ENCODE peak calls at places on chromosomes 2 and 18, in four cellular contexts. One of them, this sample, is unnamed.

GRCh38 chr18:11377766-11378540 is 228.6 kb upstream of the PIEZO2 start:
- DNase-seq in K562: no peak
- DNase-seq in HepG2: no peak
- DNase-seq in GM12878: no peak
- DNase-seq in this sample: no peak

GRCh38 chr2:70354264-70354949 is 52.5 kb upstream of the FAM136A start:
- DNase-seq in K562: no peak
- DNase-seq in HepG2: no peak
- DNase-seq in GM12878: no peak
- DNase-seq in this sample: no peak

GRCh38 chr18:35085450-35086032 is 44.3 kb downstream of the MAPRE2 start:
- DNase-seq in K562: no peak
- DNase-seq in HepG2: peak; percentile 82
- DNase-seq in GM12878: no peak
- DNase-seq in this sample: no peak

GRCh38 chr2:149860276-149860921 is 272.8 kb upstream of the MMADHC start:
- DNase-seq in K562: no peak
- DNase-seq in HepG2: peak; percentile 39
- DNase-seq in GM12878: no peak
- DNase-seq in this sample: no peak

GRCh38 chr2:101843471-101843870 is 146.0 kb downstream of the MAP4K4 start:
- DNase-seq in K562: no peak
- DNase-seq in HepG2: no peak
- DNase-seq in GM12878: no peak
- DNase-seq in this sample: no peak

GRCh38 chr2:49532702-49533101 is 378.4 kb upstream of the FSHR start:
- DNase-seq in K562: no peak
- DNase-seq in HepG2: no peak
- DNase-seq in GM12878: no peak
- DNase-seq in this sample: no peak

GRCh38 chr2:237868631-237869356 is 9.4 kb downstream of the RAMP1 start:
- DNase-seq in K562: no peak
- DNase-seq in HepG2: no peak
- DNase-seq in GM12878: no peak
- DNase-seq in this sample: no peak

GRCh38 chr2:119064567-119064966 is 94.0 kb downstream of the C1QL2 start:
- DNase-seq in K562: no peak
- DNase-seq in HepG2: no peak
- DNase-seq in GM12878: no peak
- DNase-seq in this sample: no peak

GRCh38 chr2:68420254-68420910 is 46.7 kb downstream of the FBXO48 start:
- DNase-seq in K562: peak; percentile 57
- DNase-seq in HepG2: no peak
- DNase-seq in GM12878: no peak
- DNase-seq in this sample: no peak

GRCh38 chr2:230067990-230068657 is 600 bp downstream of the SLC16A14 start:
- DNase-seq in K562: no peak
- DNase-seq in HepG2: no peak
- DNase-seq in GM12878: no peak
- DNase-seq in this sample: peak; percentile 7

GRCh38 chr2:196601430-196602306 is 37.8 kb upstream of the CCDC150 start:
- DNase-seq in K562: peak; percentile 67
- DNase-seq in HepG2: no peak
- DNase-seq in GM12878: no peak
- DNase-seq in this sample: peak; percentile 93

GRCh38 chr2:200408428-200409311 is 101.2 kb downstream of the KCTD18 start:
- DNase-seq in K562: peak; percentile 48
- DNase-seq in HepG2: peak; percentile 52
- DNase-seq in GM12878: no peak
- DNase-seq in this sample: peak; percentile 72

GRCh38 chr2:105426626-105427292 is 27.9 kb upstream of the FHL2 start:
- DNase-seq in K562: peak; percentile 50
- DNase-seq in HepG2: no peak
- DNase-seq in GM12878: no peak
- DNase-seq in this sample: no peak

GRCh38 chr2:232872826-232873225 is 2.8 kb downstream of the SNORC start:
- DNase-seq in K562: no peak
- DNase-seq in HepG2: no peak
- DNase-seq in GM12878: no peak
- DNase-seq in this sample: no peak

GRCh38 chr2:144479659-144480058 is 40.3 kb downstream of the ZEB2 start:
- DNase-seq in K562: no peak
- DNase-seq in HepG2: no peak
- DNase-seq in GM12878: no peak
- DNase-seq in this sample: no peak

GRCh38 chr2:203379156-203379555 is 51.0 kb downstream of the ABI2 start:
- DNase-seq in K562: no peak
- DNase-seq in HepG2: peak; percentile 22
- DNase-seq in GM12878: no peak
- DNase-seq in this sample: no peak

GRCh38 chr2:40096360-40096759 is 317.3 kb upstream of the THUMPD2 start:
- DNase-seq in K562: no peak
- DNase-seq in HepG2: no peak
- DNase-seq in GM12878: no peak
- DNase-seq in this sample: peak; percentile 44

GRCh38 chr2:72895759-72896281 is 8.6 kb downstream of the SPR start:
- DNase-seq in K562: no peak
- DNase-seq in HepG2: no peak
- DNase-seq in GM12878: no peak
- DNase-seq in this sample: no peak

GRCh38 chr2:103167599-103167998 is 405.8 kb downstream of the TMEM182 start:
- DNase-seq in K562: no peak
- DNase-seq in HepG2: no peak
- DNase-seq in GM12878: no peak
- DNase-seq in this sample: no peak

GRCh38 chr2:88350262-88350640 is 102.2 kb downstream of the FOXI3 start:
- DNase-seq in K562: no peak
- DNase-seq in HepG2: no peak
- DNase-seq in GM12878: no peak
- DNase-seq in this sample: no peak

GRCh38 chr2:71500426-71501079 is 47.2 kb downstream of the DYSF start:
- DNase-seq in K562: no peak
- DNase-seq in HepG2: no peak
- DNase-seq in GM12878: no peak
- DNase-seq in this sample: no peak

GRCh38 chr2:134148843-134149472 is 104.9 kb upstream of the MGAT5 start:
- DNase-seq in K562: peak; percentile 69
- DNase-seq in HepG2: no peak
- DNase-seq in GM12878: no peak
- DNase-seq in this sample: no peak
- TF ChIP-seq POLR2AphosphoS2 in K562: no peak
- TF ChIP-seq POLR2AphosphoS2 in HepG2: no peak
- TF ChIP-seq POLR2AphosphoS2 in GM12878: no peak
- TF ChIP-seq POLR2AphosphoS2 in this sample: no peak

GRCh38 chr18:58102875-58103274 is 58.8 kb downstream of the NEDD4L start:
- DNase-seq in K562: no peak
- DNase-seq in HepG2: peak; percentile 66
- DNase-seq in GM12878: no peak
- DNase-seq in this sample: no peak

GRCh38 chr18:58104071-58104470 is 60.0 kb downstream of the NEDD4L start:
- DNase-seq in K562: no peak
- DNase-seq in HepG2: no peak
- DNase-seq in GM12878: no peak
- DNase-seq in this sample: no peak

GRCh38 chr18:58102020-58102419 is 58.0 kb downstream of the NEDD4L start:
- DNase-seq in K562: no peak
- DNase-seq in HepG2: no peak
- DNase-seq in GM12878: no peak
- DNase-seq in this sample: no peak

GRCh38 chr18:58105206-58105907 is 61.3 kb downstream of the NEDD4L start:
- DNase-seq in K562: no peak
- DNase-seq in HepG2: no peak
- DNase-seq in GM12878: no peak
- DNase-seq in this sample: no peak

GRCh38 chr18:58103339-58103930 is 59.4 kb downstream of the NEDD4L start:
- DNase-seq in K562: no peak
- DNase-seq in HepG2: no peak
- DNase-seq in GM12878: no peak
- DNase-seq in this sample: no peak
- TF ChIP-seq RFX5 in K562: no peak
- TF ChIP-seq RFX5 in HepG2: no peak
- TF ChIP-seq RFX5 in GM12878: no peak
- TF ChIP-seq RFX5 in this sample: no peak

DNA sequence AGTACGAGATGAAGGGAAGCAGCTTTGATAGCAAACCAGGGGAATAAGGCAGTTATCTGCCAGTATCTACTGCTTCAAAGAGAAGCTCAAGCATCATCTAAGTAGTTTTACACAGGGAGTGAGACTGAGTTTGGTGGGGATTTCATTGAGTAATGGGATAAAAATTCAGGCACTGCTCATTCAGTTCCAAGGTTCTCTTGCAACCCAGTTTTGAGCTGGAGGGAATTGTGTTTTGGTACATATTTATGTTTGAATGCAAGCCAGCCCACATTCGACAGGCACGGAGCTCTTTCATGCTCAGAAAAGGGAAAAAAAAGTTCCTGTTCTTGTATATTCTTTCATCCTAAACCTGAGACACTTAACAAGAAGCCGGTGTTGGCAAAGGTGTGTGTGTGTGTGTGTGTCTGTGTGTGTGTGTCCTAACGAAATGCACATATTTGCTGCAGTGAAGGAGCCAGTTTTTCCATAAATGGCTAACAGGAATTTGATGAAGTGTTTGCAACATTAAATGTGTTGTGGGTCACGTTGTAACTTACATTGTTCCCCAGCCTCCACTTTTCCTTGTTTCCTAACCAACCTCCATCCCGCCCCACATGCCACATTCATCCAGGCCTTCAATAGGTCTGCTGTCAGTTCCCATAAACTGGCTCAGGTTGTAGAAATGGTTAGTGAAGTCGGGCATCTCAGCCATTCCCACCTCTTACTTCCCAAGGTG is 311.1 kb downstream of the TXNL1 start:
- DNase-seq in K562: no peak
- DNase-seq in HepG2: no peak
- DNase-seq in GM12878: no peak
- DNase-seq in this sample: no peak
- TF ChIP-seq POLR2AphosphoS2 in K562: no peak
- TF ChIP-seq POLR2AphosphoS2 in HepG2: no peak
- TF ChIP-seq POLR2AphosphoS2 in GM12878: no peak
- TF ChIP-seq POLR2AphosphoS2 in this sample: no peak

DNA sequence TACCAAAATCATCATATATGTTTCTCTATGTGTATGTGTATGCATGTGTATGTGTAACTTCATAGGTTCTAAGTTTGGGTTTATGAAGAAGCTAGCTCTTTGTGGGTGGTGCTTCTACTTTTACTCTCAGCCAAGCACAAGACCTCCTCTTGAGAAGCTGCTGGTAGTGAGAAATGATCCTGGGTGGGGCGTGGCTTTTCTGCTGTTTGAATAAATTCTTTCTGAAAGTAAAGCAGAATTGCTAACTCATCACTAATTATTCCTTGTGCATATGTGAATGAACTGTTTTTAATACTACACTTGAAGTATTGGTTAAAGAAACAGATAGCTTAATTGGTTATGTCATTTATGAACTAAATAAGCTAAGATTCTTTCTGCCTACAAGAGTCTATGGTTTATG is 7.6 kb upstream of the GAREM1 start:
- DNase-seq in K562: no peak
- DNase-seq in HepG2: no peak
- DNase-seq in GM12878: no peak
- DNase-seq in this sample: no peak
- TF ChIP-seq RFX5 in K562: no peak
- TF ChIP-seq RFX5 in HepG2: no peak
- TF ChIP-seq RFX5 in GM12878: no peak
- TF ChIP-seq RFX5 in this sample: no peak

DNA sequence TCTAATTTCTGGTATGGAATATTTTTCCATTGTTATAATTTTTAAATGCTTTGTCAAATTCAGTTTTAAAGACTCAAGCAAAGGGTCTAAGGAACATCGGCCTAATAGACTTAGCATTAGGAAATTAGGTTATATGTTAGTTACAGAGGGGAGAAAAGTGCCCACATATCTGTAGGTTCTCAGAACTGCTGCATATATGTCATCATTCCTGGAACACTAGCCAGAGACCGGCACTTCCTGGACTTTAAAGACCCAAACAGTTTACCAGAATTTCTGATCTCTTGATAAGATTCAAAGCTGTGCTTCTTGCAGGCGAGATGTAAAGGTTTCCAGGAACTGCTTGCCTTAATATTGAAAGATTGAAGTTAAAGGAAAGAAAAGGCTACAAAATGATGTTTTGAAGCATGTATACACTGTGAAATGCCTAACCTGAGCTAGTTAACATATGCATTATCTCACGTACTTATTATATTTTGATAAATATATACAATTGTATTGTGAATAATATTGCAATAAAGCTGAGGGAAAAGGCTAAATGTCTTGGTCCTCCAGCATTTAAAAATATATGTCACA is 993.6 kb downstream of the LRP1B start:
- DNase-seq in K562: peak; percentile 31
- DNase-seq in HepG2: no peak
- DNase-seq in GM12878: no peak
- DNase-seq in this sample: no peak
- TF ChIP-seq POLR2AphosphoS2 in K562: no peak
- TF ChIP-seq POLR2AphosphoS2 in HepG2: no peak
- TF ChIP-seq POLR2AphosphoS2 in GM12878: no peak
- TF ChIP-seq POLR2AphosphoS2 in this sample: no peak

This sample was measured in A549.